ENCODE peak calls at places on chromosome 15, in five cellular contexts. U is nephron progenitor cell; F is NCI-H2171 treated with DMSO at 0.1 percent for 48 hours; I is stimulated activated naive CD8-positive, alpha-beta T cell treated with anti-CD3 and anti-CD28 coated beads, Interleukin-15, Interleukin-2, amounts not matched to agents 100 U/mL and 50 U/mL, for 24 hours; E is RCC 7860. Z is an unnamed sample.

GRCh38 chr15:45338417-45338816 is 39.9 kb downstream of the GATM start:
- DNase-seq in F (no peak), I (no peak), U (no peak), E (no peak), Z (no peak)

GRCh38 chr15:92938387-92938786 is 38.3 kb downstream of the CHD2 start:
- DNase-seq in I (no peak), U (no peak), E (no peak), F (no peak), Z (no peak)

GRCh38 chr15:92383528-92384326 is 10.0 kb upstream of the ST8SIA2 start:
- DNase-seq in U (peak), E (no peak), I (peak), F (no peak), Z (no peak)

GRCh38 chr15:40103124-40103858 is 5.4 kb downstream of the BMF start:
- DNase-seq in I (no peak), U (peak), E (no peak), F (peak), Z (peak)

GRCh38 chr15:64344651-64345262 is 11.2 kb downstream of the CSNK1G1 start:
- DNase-seq in F (peak), U (no peak), E (no peak), I (no peak), Z (no peak)

GRCh38 chr15:96416934-96417759 is 86.6 kb downstream of the NR2F2 start:
- DNase-seq in E (no peak), I (no peak), F (no peak), U (peak), Z (no peak)

GRCh38 chr15:41928100-41928499 is 34.2 kb upstream of the SPTBN5 start:
- DNase-seq in F (no peak), U (no peak), I (no peak), E (no peak), Z (no peak)

GRCh38 chr15:76976572-76977270 is 18.2 kb upstream of the PSTPIP1 start:
- DNase-seq in F (no peak), I (no peak), E (no peak), U (no peak), Z (no peak)

GRCh38 chr15:70717237-70717793 is 46.0 kb downstream of the UACA start:
- DNase-seq in I (no peak), U (no peak), E (no peak), F (no peak), Z (no peak)

GRCh38 chr15:83446904-83447708 is at the start of gene SH3GL3:
- DNase-seq in E (peak), F (peak), U (peak), I (peak), Z (peak)

GRCh38 chr15:74173545-74174215 is at the start of gene ISLR:
- DNase-seq in I (no peak), F (no peak), E (no peak), U (no peak), Z (no peak)

GRCh38 chr15:96337991-96338771 is 7.7 kb downstream of the NR2F2 start:
- DNase-seq in U (no peak), F (no peak), E (no peak), I (no peak), Z (peak)

GRCh38 chr15:98612490-98613110 is 35.7 kb upstream of the IGF1R start:
- DNase-seq in U (no peak), E (no peak), I (no peak), F (no peak), Z (no peak)